ENCODE peak calls at places on chromosomes 1 and 21, in four cellular contexts. One of them, this sample, is unnamed.

GRCh38 chr1:51518730-51519047 is 377 bp downstream of the EPS15 start:
- DNase-seq in psoas muscle: no peak
- DNase-seq in progenitor cell of endocrine pancreas: no peak
- DNase-seq in fibroblast of mammary gland: no peak
- DNase-seq in this sample: peak

GRCh38 chr1:86774305-86775304 is 70.2 kb downstream of the SH3GLB1 start:
- DNase-seq in progenitor cell of endocrine pancreas: no peak
- DNase-seq in psoas muscle: peak
- DNase-seq in fibroblast of mammary gland: peak
- DNase-seq in this sample: peak

GRCh38 chr21:46150491-46151121 is 4.8 kb downstream of the FTCD start:
- DNase-seq in fibroblast of mammary gland: peak
- DNase-seq in psoas muscle: no peak
- DNase-seq in progenitor cell of endocrine pancreas: no peak
- DNase-seq in this sample: no peak

GRCh38 chr1:36570016-36570415 is 87.3 kb upstream of the CSF3R start:
- DNase-seq in psoas muscle: no peak
- DNase-seq in fibroblast of mammary gland: no peak
- DNase-seq in progenitor cell of endocrine pancreas: no peak
- DNase-seq in this sample: no peak

GRCh38 chr1:113966013-113966412 is 13.3 kb upstream of the OLFML3 start:
- DNase-seq in psoas muscle: no peak
- DNase-seq in fibroblast of mammary gland: no peak
- DNase-seq in progenitor cell of endocrine pancreas: no peak
- DNase-seq in this sample: no peak

GRCh38 chr21:35428489-35428888 is 379.4 kb upstream of the RUNX1 start:
- DNase-seq in fibroblast of mammary gland: peak
- DNase-seq in psoas muscle: peak
- DNase-seq in progenitor cell of endocrine pancreas: no peak
- DNase-seq in this sample: no peak

GRCh38 chr1:185483647-185484450 is 166.8 kb upstream of the IVNS1ABP start:
- DNase-seq in progenitor cell of endocrine pancreas: no peak
- DNase-seq in fibroblast of mammary gland: peak
- DNase-seq in psoas muscle: no peak
- DNase-seq in this sample: peak

GRCh38 chr21:31201548-31201947 is 142.5 kb downstream of the TIAM1 start:
- DNase-seq in psoas muscle: no peak
- DNase-seq in progenitor cell of endocrine pancreas: no peak
- DNase-seq in fibroblast of mammary gland: peak
- DNase-seq in this sample: peak

GRCh38 chr1:35319988-35320713 is 51.6 kb downstream of the ZMYM4 start:
- DNase-seq in fibroblast of mammary gland: peak
- DNase-seq in progenitor cell of endocrine pancreas: no peak
- DNase-seq in psoas muscle: no peak
- DNase-seq in this sample: peak

GRCh38 chr21:46181436-46181835 is 2.8 kb downstream of the SPATC1L start:
- DNase-seq in psoas muscle: no peak
- DNase-seq in fibroblast of mammary gland: no peak
- DNase-seq in progenitor cell of endocrine pancreas: no peak
- DNase-seq in this sample: no peak

GRCh38 chr1:103198996-103199395 is 90.7 kb upstream of the COL11A1 start:
- DNase-seq in psoas muscle: no peak
- DNase-seq in fibroblast of mammary gland: no peak
- DNase-seq in progenitor cell of endocrine pancreas: no peak
- DNase-seq in this sample: no peak

GRCh38 chr1:51344276-51344601 is 13.9 kb upstream of the TTC39A start:
- DNase-seq in psoas muscle: no peak
- DNase-seq in progenitor cell of endocrine pancreas: no peak
- DNase-seq in fibroblast of mammary gland: no peak
- DNase-seq in this sample: no peak

GRCh38 chr1:150566589-150567340 is 12.6 kb downstream of the MCL1 start:
- DNase-seq in progenitor cell of endocrine pancreas: no peak
- DNase-seq in fibroblast of mammary gland: no peak
- DNase-seq in psoas muscle: no peak
- DNase-seq in this sample: peak

GRCh38 chr1:237574536-237574935 is 316.2 kb downstream of the ZP4 start:
- DNase-seq in psoas muscle: no peak
- DNase-seq in fibroblast of mammary gland: no peak
- DNase-seq in progenitor cell of endocrine pancreas: no peak
- DNase-seq in this sample: no peak

GRCh38 chr1:237568955-237569354 is 321.8 kb downstream of the ZP4 start:
- DNase-seq in psoas muscle: no peak
- DNase-seq in progenitor cell of endocrine pancreas: no peak
- DNase-seq in fibroblast of mammary gland: no peak
- DNase-seq in this sample: no peak

GRCh38 chr1:237566581-237566980 is 324.1 kb downstream of the ZP4 start:
- DNase-seq in progenitor cell of endocrine pancreas: no peak
- DNase-seq in fibroblast of mammary gland: no peak
- DNase-seq in psoas muscle: no peak
- DNase-seq in this sample: no peak

GRCh38 chr1:237565236-237565635 is 325.5 kb downstream of the ZP4 start:
- DNase-seq in psoas muscle: no peak
- DNase-seq in progenitor cell of endocrine pancreas: no peak
- DNase-seq in fibroblast of mammary gland: no peak
- DNase-seq in this sample: no peak

GRCh38 chr1:237570530-237570929 is 320.2 kb downstream of the ZP4 start:
- DNase-seq in psoas muscle: no peak
- DNase-seq in progenitor cell of endocrine pancreas: no peak
- DNase-seq in fibroblast of mammary gland: no peak
- DNase-seq in this sample: no peak
- TF ChIP-seq CTCF in psoas muscle: no peak
- TF ChIP-seq CTCF in progenitor cell of endocrine pancreas: peak
- TF ChIP-seq CTCF in fibroblast of mammary gland: no peak
- TF ChIP-seq CTCF in this sample: peak

GRCh38 chr1:116754203-116754977 is at the start of gene CD2:
- DNase-seq in psoas muscle: no peak
- DNase-seq in progenitor cell of endocrine pancreas: no peak
- DNase-seq in fibroblast of mammary gland: no peak
- DNase-seq in this sample: no peak

GRCh38 chr1:116755036-116755435 is 806 bp downstream of the CD2 start:
- DNase-seq in progenitor cell of endocrine pancreas: no peak
- DNase-seq in fibroblast of mammary gland: no peak
- DNase-seq in psoas muscle: no peak
- DNase-seq in this sample: no peak

GRCh38 chr1:116748272-116748671 is 6.0 kb upstream of the CD2 start:
- DNase-seq in fibroblast of mammary gland: no peak
- DNase-seq in psoas muscle: no peak
- DNase-seq in progenitor cell of endocrine pancreas: no peak
- DNase-seq in this sample: no peak

GRCh38 chr1:116751626-116752025 is 2.6 kb upstream of the CD2 start:
- DNase-seq in progenitor cell of endocrine pancreas: no peak
- DNase-seq in psoas muscle: no peak
- DNase-seq in fibroblast of mammary gland: no peak
- DNase-seq in this sample: no peak

GRCh38 chr1:116751149-116751548 is 3.1 kb upstream of the CD2 start:
- DNase-seq in psoas muscle: no peak
- DNase-seq in fibroblast of mammary gland: no peak
- DNase-seq in progenitor cell of endocrine pancreas: no peak
- DNase-seq in this sample: no peak
- TF ChIP-seq CTCF in psoas muscle: no peak
- TF ChIP-seq CTCF in fibroblast of mammary gland: no peak
- TF ChIP-seq CTCF in progenitor cell of endocrine pancreas: no peak
- TF ChIP-seq CTCF in this sample: no peak

GRCh38 chr1:63362578-63362977 is 4.8 kb upstream of the ALG6 start:
- DNase-seq in fibroblast of mammary gland: peak
- DNase-seq in progenitor cell of endocrine pancreas: no peak
- DNase-seq in psoas muscle: no peak
- DNase-seq in this sample: no peak
- TF ChIP-seq CTCF in fibroblast of mammary gland: peak
- TF ChIP-seq CTCF in progenitor cell of endocrine pancreas: no peak
- TF ChIP-seq CTCF in psoas muscle: no peak
- TF ChIP-seq CTCF in this sample: no peak

DNA sequence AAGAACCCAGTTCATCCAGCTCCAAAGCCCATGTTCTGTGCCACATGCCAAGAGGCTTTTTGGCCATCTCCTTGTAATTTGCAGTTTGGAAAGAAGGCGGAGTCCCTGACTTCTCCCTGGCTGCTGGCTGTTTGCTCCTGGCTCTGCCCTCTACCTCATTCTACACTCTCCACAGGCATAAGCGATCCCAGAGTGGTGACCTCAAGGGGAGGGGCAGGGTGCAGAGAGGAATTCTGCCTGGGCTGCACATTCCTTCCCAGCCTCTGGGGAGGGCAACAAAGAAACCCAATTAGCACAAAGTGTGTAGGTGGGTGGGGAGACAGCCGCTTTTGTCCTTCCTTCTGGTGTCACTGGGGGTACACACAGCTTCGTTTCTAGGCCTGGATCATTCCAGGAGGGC is 95.3 kb downstream of the HIVEP3 start:
- DNase-seq in progenitor cell of endocrine pancreas: peak
- DNase-seq in fibroblast of mammary gland: no peak
- DNase-seq in psoas muscle: no peak
- DNase-seq in this sample: no peak
- TF ChIP-seq CTCF in progenitor cell of endocrine pancreas: no peak
- TF ChIP-seq CTCF in fibroblast of mammary gland: no peak
- TF ChIP-seq CTCF in psoas muscle: no peak
- TF ChIP-seq CTCF in this sample: no peak

GRCh38 chr1:208349679-208350330 is 105.6 kb upstream of the PLXNA2 start:
- DNase-seq in psoas muscle: no peak
- DNase-seq in fibroblast of mammary gland: no peak
- DNase-seq in progenitor cell of endocrine pancreas: no peak
- DNase-seq in this sample: no peak

GRCh38 chr1:208351838-208352237 is 107.7 kb upstream of the PLXNA2 start:
- DNase-seq in progenitor cell of endocrine pancreas: no peak
- DNase-seq in fibroblast of mammary gland: no peak
- DNase-seq in psoas muscle: no peak
- DNase-seq in this sample: no peak

DNA sequence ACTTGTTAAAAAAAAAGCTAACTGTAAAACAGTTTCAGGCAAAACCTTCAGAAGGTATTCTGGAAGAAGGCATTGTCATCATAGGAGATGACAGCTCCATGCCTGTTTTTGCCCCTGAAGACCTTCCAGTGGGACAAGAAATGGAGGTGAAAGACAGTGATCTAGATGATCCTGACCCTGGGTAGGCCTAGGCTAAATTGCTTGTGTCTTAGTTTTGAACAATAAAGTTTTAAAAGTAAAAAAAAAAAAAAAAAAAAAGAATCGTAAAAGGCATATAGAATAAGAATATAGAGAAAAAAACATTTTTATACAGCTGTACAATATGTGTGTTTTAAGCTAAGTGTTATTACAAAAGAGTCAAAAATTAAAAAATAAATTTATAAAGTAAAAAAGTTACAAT is 106.6 kb upstream of the PLXNA2 start:
- DNase-seq in psoas muscle: no peak
- DNase-seq in progenitor cell of endocrine pancreas: no peak
- DNase-seq in fibroblast of mammary gland: no peak
- DNase-seq in this sample: no peak
- TF ChIP-seq CTCF in psoas muscle: no peak
- TF ChIP-seq CTCF in progenitor cell of endocrine pancreas: no peak
- TF ChIP-seq CTCF in fibroblast of mammary gland: no peak
- TF ChIP-seq CTCF in this sample: no peak

DNA sequence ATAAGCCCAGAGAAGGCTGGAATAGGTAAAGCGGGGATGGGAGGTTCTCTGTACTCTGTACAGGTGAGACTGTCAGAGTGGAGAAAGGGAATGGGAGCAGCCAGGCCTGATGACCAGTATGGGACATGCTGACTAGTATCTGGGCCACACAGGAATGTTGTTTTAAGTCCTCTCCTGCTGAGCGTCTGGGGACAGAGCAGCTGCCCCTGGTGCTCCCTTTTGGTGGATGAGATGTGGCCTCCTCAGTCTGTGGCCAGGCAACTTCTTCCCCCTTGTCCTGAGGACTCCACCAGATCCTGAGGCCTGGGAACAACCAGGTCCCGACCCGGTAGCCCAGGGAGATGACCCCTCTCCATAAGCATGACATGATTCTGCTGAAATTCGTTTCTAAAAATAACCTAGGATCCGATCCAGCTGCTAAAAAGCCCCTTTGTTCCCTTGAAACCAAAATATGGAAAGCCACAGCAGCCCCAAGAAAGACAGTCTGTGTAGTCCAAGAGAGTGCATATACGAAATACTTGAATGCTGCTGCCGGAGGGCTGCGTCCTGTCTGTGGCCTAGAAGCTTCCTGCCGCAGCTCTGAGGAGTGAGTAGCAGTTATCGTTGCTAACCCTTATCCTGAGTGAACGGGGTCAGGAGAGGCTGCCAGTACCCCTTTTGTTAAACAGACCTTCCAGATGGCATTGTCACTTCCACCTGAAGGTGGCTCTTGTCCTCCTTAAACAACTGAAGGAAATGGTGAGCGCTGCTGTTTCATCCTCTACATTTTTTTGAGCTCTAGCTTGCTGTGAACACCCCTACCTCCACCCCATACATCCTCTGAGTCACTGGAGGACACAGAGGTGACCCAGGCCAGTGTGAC is 47.1 kb downstream of the ATP2B4 start:
- DNase-seq in progenitor cell of endocrine pancreas: no peak
- DNase-seq in psoas muscle: no peak
- DNase-seq in fibroblast of mammary gland: peak
- DNase-seq in this sample: peak
- TF ChIP-seq CTCF in progenitor cell of endocrine pancreas: no peak
- TF ChIP-seq CTCF in psoas muscle: no peak
- TF ChIP-seq CTCF in fibroblast of mammary gland: peak
- TF ChIP-seq CTCF in this sample: peak

DNA sequence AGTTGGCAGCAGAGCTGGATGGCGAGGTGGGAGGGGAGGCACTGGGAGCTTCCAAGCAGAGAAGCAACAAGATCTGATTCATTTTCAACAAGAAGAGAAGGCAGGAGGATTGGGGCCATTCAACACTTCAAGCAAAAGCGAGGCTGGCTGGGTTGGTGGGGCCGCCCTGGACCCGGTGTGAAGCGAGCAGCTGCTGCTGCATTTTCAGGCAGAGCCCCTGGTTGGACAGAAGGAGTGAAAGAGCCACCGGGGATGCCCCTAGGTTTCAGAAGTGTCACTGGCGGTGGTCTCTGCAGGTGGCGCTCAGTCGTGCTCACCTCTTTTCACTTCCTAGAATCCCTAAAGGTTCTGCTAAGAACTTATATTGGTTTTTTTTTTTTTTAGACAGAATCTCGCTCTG is 18.0 kb downstream of the SLC2A7 start:
- DNase-seq in fibroblast of mammary gland: no peak
- DNase-seq in psoas muscle: no peak
- DNase-seq in progenitor cell of endocrine pancreas: no peak
- DNase-seq in this sample: no peak
- TF ChIP-seq CTCF in fibroblast of mammary gland: no peak
- TF ChIP-seq CTCF in psoas muscle: no peak
- TF ChIP-seq CTCF in progenitor cell of endocrine pancreas: no peak
- TF ChIP-seq CTCF in this sample: no peak

GRCh38 chr21:25790122-25790951 is 55.6 kb downstream of the GABPA start:
- DNase-seq in psoas muscle: no peak
- DNase-seq in progenitor cell of endocrine pancreas: no peak
- DNase-seq in fibroblast of mammary gland: peak
- DNase-seq in this sample: peak
- TF ChIP-seq CTCF in psoas muscle: peak
- TF ChIP-seq CTCF in progenitor cell of endocrine pancreas: peak
- TF ChIP-seq CTCF in fibroblast of mammary gland: peak
- TF ChIP-seq CTCF in this sample: peak

GRCh38 chr21:25638634-25639166 is 358 bp upstream of the JAM2 start:
- DNase-seq in fibroblast of mammary gland: no peak
- DNase-seq in progenitor cell of endocrine pancreas: no peak
- DNase-seq in psoas muscle: no peak
- DNase-seq in this sample: no peak

GRCh38 chr21:25640671-25641292 is 1.7 kb downstream of the JAM2 start:
- DNase-seq in psoas muscle: no peak
- DNase-seq in progenitor cell of endocrine pancreas: no peak
- DNase-seq in fibroblast of mammary gland: no peak
- DNase-seq in this sample: no peak

GRCh38 chr21:25639922-25640670 is 1.0 kb downstream of the JAM2 start:
- DNase-seq in progenitor cell of endocrine pancreas: peak
- DNase-seq in fibroblast of mammary gland: no peak
- DNase-seq in psoas muscle: peak
- DNase-seq in this sample: no peak

GRCh38 chr21:25637846-25638245 is 1.2 kb upstream of the JAM2 start:
- DNase-seq in fibroblast of mammary gland: no peak
- DNase-seq in progenitor cell of endocrine pancreas: no peak
- DNase-seq in psoas muscle: no peak
- DNase-seq in this sample: no peak

GRCh38 chr21:25639167-25639921 is at the start of gene JAM2:
- DNase-seq in progenitor cell of endocrine pancreas: peak
- DNase-seq in psoas muscle: peak
- DNase-seq in fibroblast of mammary gland: no peak
- DNase-seq in this sample: peak
- TF ChIP-seq CTCF in progenitor cell of endocrine pancreas: peak
- TF ChIP-seq CTCF in psoas muscle: peak
- TF ChIP-seq CTCF in fibroblast of mammary gland: no peak
- TF ChIP-seq CTCF in this sample: no peak

This sample was measured in MCF 10A.